ENCODE peak calls at places on chromosome 14, in four cellular contexts. One of them, this sample, is unnamed.

GRCh38 chr14:99752486-99753121 is 40.6 kb upstream of the EML1 start:
- DNase-seq in left ventricle myocardium inferior: peak; percentile 13
- DNase-seq in suprapubic skin: no peak
- DNase-seq in endodermal cell: no peak
- DNase-seq in this sample: no peak

GRCh38 chr14:70655110-70655826 is 13.6 kb downstream of the TTC9 start:
- DNase-seq in left ventricle myocardium inferior: no peak
- DNase-seq in endodermal cell: peak; percentile 68
- DNase-seq in suprapubic skin: no peak
- DNase-seq in this sample: peak; percentile 44

GRCh38 chr14:85122690-85123089 is 407.3 kb upstream of the FLRT2 start:
- DNase-seq in suprapubic skin: no peak
- DNase-seq in left ventricle myocardium inferior: no peak
- DNase-seq in endodermal cell: no peak
- DNase-seq in this sample: no peak

GRCh38 chr14:79972230-79972629 is 239.1 kb downstream of the DIO2 start:
- DNase-seq in suprapubic skin: no peak
- DNase-seq in left ventricle myocardium inferior: no peak
- DNase-seq in endodermal cell: no peak
- DNase-seq in this sample: no peak

GRCh38 chr14:51331651-51332367 is 91.8 kb downstream of the TMX1 start:
- DNase-seq in suprapubic skin: no peak
- DNase-seq in left ventricle myocardium inferior: no peak
- DNase-seq in endodermal cell: no peak
- DNase-seq in this sample: no peak

GRCh38 chr14:58873228-58873953 is 235.6 kb downstream of the DACT1 start:
- DNase-seq in left ventricle myocardium inferior: no peak
- DNase-seq in suprapubic skin: no peak
- DNase-seq in endodermal cell: no peak
- DNase-seq in this sample: no peak

GRCh38 chr14:86057018-86057667 is 527.2 kb downstream of the FLRT2 start:
- DNase-seq in endodermal cell: peak; percentile 63
- DNase-seq in left ventricle myocardium inferior: no peak
- DNase-seq in suprapubic skin: no peak
- DNase-seq in this sample: no peak

GRCh38 chr14:81991998-81992397 is 458.3 kb upstream of the SEL1L start:
- DNase-seq in suprapubic skin: no peak
- DNase-seq in left ventricle myocardium inferior: no peak
- DNase-seq in endodermal cell: no peak
- DNase-seq in this sample: no peak

GRCh38 chr14:64979336-64980074 is 7.2 kb upstream of the FNTB start:
- DNase-seq in suprapubic skin: no peak
- DNase-seq in left ventricle myocardium inferior: no peak
- DNase-seq in endodermal cell: no peak
- DNase-seq in this sample: no peak

GRCh38 chr14:34053666-34054065 is 102.8 kb upstream of the EGLN3 start:
- DNase-seq in left ventricle myocardium inferior: peak; percentile 53
- DNase-seq in endodermal cell: no peak
- DNase-seq in suprapubic skin: no peak
- DNase-seq in this sample: no peak

GRCh38 chr14:39247256-39247655 is 13.5 kb downstream of the MIA2 start:
- DNase-seq in suprapubic skin: no peak
- DNase-seq in left ventricle myocardium inferior: no peak
- DNase-seq in endodermal cell: no peak
- DNase-seq in this sample: no peak

GRCh38 chr14:50961606-50962259 is 17.4 kb upstream of the PYGL start:
- DNase-seq in left ventricle myocardium inferior: no peak
- DNase-seq in endodermal cell: no peak
- DNase-seq in suprapubic skin: no peak
- DNase-seq in this sample: no peak

GRCh38 chr14:33556382-33557121 is 394.3 kb downstream of the EGLN3 start:
- DNase-seq in endodermal cell: no peak
- DNase-seq in left ventricle myocardium inferior: no peak
- DNase-seq in suprapubic skin: no peak
- DNase-seq in this sample: no peak

GRCh38 chr14:33414041-33414440 is 475.4 kb downstream of the NPAS3 start:
- DNase-seq in endodermal cell: no peak
- DNase-seq in left ventricle myocardium inferior: no peak
- DNase-seq in suprapubic skin: no peak
- DNase-seq in this sample: no peak

GRCh38 chr14:106733771-106734170 is 1207.4 kb downstream of the TMEM121 start:
- DNase-seq in left ventricle myocardium inferior: no peak
- DNase-seq in endodermal cell: no peak
- DNase-seq in suprapubic skin: no peak
- DNase-seq in this sample: no peak
- H3K9me3 ChIP-seq in left ventricle myocardium inferior: no peaks in the 10 kb centered on the region
- H3K9me3 ChIP-seq in endodermal cell: peaks cover 6% of the 10 kb centered on the region
- H3K9me3 ChIP-seq in suprapubic skin: no peaks in the 10 kb centered on the region
- H3K9me3 ChIP-seq in this sample: no peaks in the 10 kb centered on the region

GRCh38 chr14:97155814-97156213 is 358.6 kb downstream of the VRK1 start:
- DNase-seq in suprapubic skin: no peak
- DNase-seq in left ventricle myocardium inferior: no peak
- DNase-seq in endodermal cell: no peak
- DNase-seq in this sample: no peak
- H3K9me3 ChIP-seq in suprapubic skin: peaks cover 6% of the 10 kb centered on the region
- H3K9me3 ChIP-seq in left ventricle myocardium inferior: peaks cover 16% of the 10 kb centered on the region
- H3K9me3 ChIP-seq in endodermal cell: peaks cover 12% of the 10 kb centered on the region
- H3K9me3 ChIP-seq in this sample: no peaks in the 10 kb centered on the region

DNA sequence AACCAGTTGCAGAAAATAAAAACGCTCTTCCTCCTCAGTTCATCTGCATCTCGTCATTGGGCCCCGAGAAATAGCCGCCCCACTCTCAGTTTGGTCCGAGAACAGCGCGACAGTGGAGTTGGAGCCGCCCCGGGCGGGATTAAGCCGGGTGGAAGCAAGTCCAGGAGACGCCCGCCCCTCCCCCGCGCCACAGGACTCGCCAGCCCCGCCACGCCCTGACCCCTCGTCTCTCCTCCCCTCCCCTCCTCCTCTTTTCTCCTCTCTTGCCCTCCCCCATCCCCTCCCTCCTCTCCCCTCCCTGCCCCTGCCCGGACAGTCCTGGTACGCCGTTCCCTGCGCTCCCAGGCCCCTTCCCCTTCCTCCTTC is 83.8 kb downstream of the TNFAIP2 start:
- DNase-seq in suprapubic skin: peak; percentile 92
- DNase-seq in endodermal cell: peak; percentile 80
- DNase-seq in left ventricle myocardium inferior: peak; percentile 91
- DNase-seq in this sample: no peak
- H3K9me3 ChIP-seq in suprapubic skin: no peaks in the 10 kb centered on the region
- H3K9me3 ChIP-seq in endodermal cell: peaks cover 46% of the 10 kb centered on the region
- H3K9me3 ChIP-seq in left ventricle myocardium inferior: peaks cover 23% of the 10 kb centered on the region
- H3K9me3 ChIP-seq in this sample: no peaks in the 10 kb centered on the region

GRCh38 chr14:29064305-29064704 is 297.7 kb downstream of the FOXG1 start:
- DNase-seq in left ventricle myocardium inferior: no peak
- DNase-seq in suprapubic skin: no peak
- DNase-seq in endodermal cell: no peak
- DNase-seq in this sample: no peak
- H3K9me3 ChIP-seq in left ventricle myocardium inferior: peaks cover 15% of the 10 kb centered on the region
- H3K9me3 ChIP-seq in suprapubic skin: no peaks in the 10 kb centered on the region
- H3K9me3 ChIP-seq in endodermal cell: no peaks in the 10 kb centered on the region
- H3K9me3 ChIP-seq in this sample: no peaks in the 10 kb centered on the region

This sample was measured in T-helper 17 cell.